ENCODE peak calls at places on chromosome 6, in five cellular contexts. One of them, this sample, is unnamed. For H3K36me3, the result is how much of the 10 kb centered on the place peaks cover.

GRCh38 chr6:154341876-154342275 is 14.7 kb downstream of the IPCEF1 start:
- DNase-seq in right lobe of liver: no peak
- DNase-seq in K562: no peak
- DNase-seq in GM12878: no peak
- DNase-seq in body of pancreas: no peak
- DNase-seq in this sample: no peak

GRCh38 chr6:63440057-63440456 is 120.3 kb upstream of the LGSN start:
- DNase-seq in right lobe of liver: no peak
- DNase-seq in K562: no peak
- DNase-seq in GM12878: no peak
- DNase-seq in body of pancreas: no peak
- DNase-seq in this sample: no peak

GRCh38 chr6:106972500-106972899 is 2.0 kb downstream of the CD24 start:
- DNase-seq in right lobe of liver: no peak
- DNase-seq in K562: no peak
- DNase-seq in GM12878: no peak
- DNase-seq in body of pancreas: peak
- DNase-seq in this sample: no peak

GRCh38 chr6:90849686-90850085 is 262.8 kb upstream of the MAP3K7 start:
- DNase-seq in right lobe of liver: no peak
- DNase-seq in K562: no peak
- DNase-seq in GM12878: no peak
- DNase-seq in body of pancreas: no peak
- DNase-seq in this sample: no peak

GRCh38 chr6:82995066-82995465 is 70.6 kb downstream of the UBE3D start:
- DNase-seq in right lobe of liver: no peak
- DNase-seq in K562: no peak
- DNase-seq in GM12878: no peak
- DNase-seq in body of pancreas: no peak
- DNase-seq in this sample: no peak

GRCh38 chr6:122833229-122833556 is 44.1 kb downstream of the SMPDL3A start:
- DNase-seq in right lobe of liver: no peak
- DNase-seq in K562: no peak
- DNase-seq in GM12878: no peak
- DNase-seq in body of pancreas: no peak
- DNase-seq in this sample: no peak

GRCh38 chr6:25050356-25050755 is 114.6 kb upstream of the RIPOR2 start:
- DNase-seq in right lobe of liver: no peak
- DNase-seq in K562: peak
- DNase-seq in GM12878: no peak
- DNase-seq in body of pancreas: no peak
- DNase-seq in this sample: peak

GRCh38 chr6:20542927-20543602 is 8.8 kb downstream of the CDKAL1 start:
- DNase-seq in right lobe of liver: no peak
- DNase-seq in K562: no peak
- DNase-seq in GM12878: peak
- DNase-seq in body of pancreas: no peak
- DNase-seq in this sample: peak

GRCh38 chr6:90343581-90343980 is 46.9 kb upstream of the BACH2 start:
- DNase-seq in right lobe of liver: no peak
- DNase-seq in K562: no peak
- DNase-seq in GM12878: no peak
- DNase-seq in body of pancreas: no peak
- DNase-seq in this sample: no peak

GRCh38 chr6:76876922-76877553 is 586.3 kb downstream of the HTR1B start:
- DNase-seq in right lobe of liver: peak
- DNase-seq in K562: no peak
- DNase-seq in GM12878: no peak
- DNase-seq in body of pancreas: peak
- DNase-seq in this sample: no peak

GRCh38 chr6:16227605-16228004 is 10.8 kb upstream of the GMPR start:
- DNase-seq in right lobe of liver: no peak
- DNase-seq in K562: peak
- DNase-seq in GM12878: no peak
- DNase-seq in body of pancreas: no peak
- DNase-seq in this sample: no peak

GRCh38 chr6:153150767-153151440 is 19.8 kb upstream of the RGS17 start:
- DNase-seq in right lobe of liver: no peak
- DNase-seq in K562: no peak
- DNase-seq in GM12878: no peak
- DNase-seq in body of pancreas: no peak
- DNase-seq in this sample: no peak

GRCh38 chr6:82013561-82014275 is 233.8 kb downstream of the IBTK start:
- DNase-seq in right lobe of liver: no peak
- DNase-seq in K562: no peak
- DNase-seq in GM12878: no peak
- DNase-seq in body of pancreas: no peak
- DNase-seq in this sample: no peak

GRCh38 chr6:89581669-89582068 is 56.9 kb downstream of the LYRM2 start:
- DNase-seq in right lobe of liver: no peak
- DNase-seq in K562: no peak
- DNase-seq in GM12878: no peak
- DNase-seq in body of pancreas: no peak
- DNase-seq in this sample: no peak

GRCh38 chr6:118660218-118660569 is 8.8 kb upstream of the CEP85L start:
- DNase-seq in right lobe of liver: no peak
- DNase-seq in K562: peak
- DNase-seq in GM12878: no peak
- DNase-seq in body of pancreas: no peak
- DNase-seq in this sample: no peak

GRCh38 chr6:36829919-36830544 is 9.2 kb downstream of the CPNE5 start:
- DNase-seq in right lobe of liver: peak
- DNase-seq in K562: no peak
- DNase-seq in GM12878: no peak
- DNase-seq in body of pancreas: peak
- DNase-seq in this sample: no peak

GRCh38 chr6:3159805-3160781 is 2.7 kb upstream of the TUBB2A start:
- DNase-seq in right lobe of liver: no peak
- DNase-seq in K562: peak
- DNase-seq in GM12878: no peak
- DNase-seq in body of pancreas: peak
- DNase-seq in this sample: no peak

GRCh38 chr6:11374036-11375010 is 141.9 kb upstream of the NEDD9 start:
- DNase-seq in right lobe of liver: no peak
- DNase-seq in K562: no peak
- DNase-seq in GM12878: peak
- DNase-seq in body of pancreas: no peak
- DNase-seq in this sample: peak

GRCh38 chr6:122264557-122264956 is 134.9 kb upstream of the HSF2 start:
- DNase-seq in right lobe of liver: no peak
- DNase-seq in K562: no peak
- DNase-seq in GM12878: no peak
- DNase-seq in body of pancreas: no peak
- DNase-seq in this sample: no peak

GRCh38 chr6:99026135-99026534 is 78.4 kb upstream of the FBXL4 start:
- DNase-seq in right lobe of liver: no peak
- DNase-seq in K562: no peak
- DNase-seq in GM12878: no peak
- DNase-seq in body of pancreas: no peak
- DNase-seq in this sample: no peak

GRCh38 chr6:15950962-15951569 is 177.8 kb upstream of the MYLIP start:
- DNase-seq in right lobe of liver: no peak
- DNase-seq in K562: no peak
- DNase-seq in GM12878: no peak
- DNase-seq in body of pancreas: no peak
- DNase-seq in this sample: no peak

GRCh38 chr6:122042380-122042779 is 357.1 kb upstream of the HSF2 start:
- DNase-seq in right lobe of liver: no peak
- DNase-seq in K562: no peak
- DNase-seq in GM12878: no peak
- DNase-seq in body of pancreas: no peak
- DNase-seq in this sample: no peak

GRCh38 chr6:137829641-137830083 is 37.4 kb upstream of the TNFAIP3 start:
- DNase-seq in right lobe of liver: no peak
- DNase-seq in K562: peak
- DNase-seq in GM12878: no peak
- DNase-seq in body of pancreas: no peak
- DNase-seq in this sample: no peak
- TF ChIP-seq CTCF in right lobe of liver: no peak
- TF ChIP-seq CTCF in K562: no peak
- TF ChIP-seq CTCF in GM12878: no peak
- TF ChIP-seq CTCF in body of pancreas: no peak
- TF ChIP-seq CTCF in this sample: no peak

DNA sequence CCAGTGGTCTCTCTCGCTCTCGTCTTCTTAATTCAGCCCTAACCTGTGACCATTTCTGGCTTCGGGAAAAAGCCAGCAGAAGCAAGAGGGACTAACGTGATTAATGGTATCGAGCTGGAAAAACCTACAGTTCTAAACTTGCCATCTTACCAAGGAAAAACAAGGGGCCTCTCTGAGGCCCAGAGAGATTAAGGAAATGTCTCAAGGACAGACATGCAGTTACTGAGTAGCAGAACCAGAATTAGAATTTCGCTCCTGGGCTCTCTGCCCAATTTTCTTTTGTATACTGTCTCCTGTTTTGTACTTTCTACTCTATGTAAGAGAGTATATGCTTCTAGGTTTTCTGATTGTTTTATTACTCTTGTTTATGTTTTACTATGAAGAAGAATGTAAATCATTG is 67.8 kb upstream of the LTV1 start:
- DNase-seq in right lobe of liver: no peak
- DNase-seq in K562: no peak
- DNase-seq in GM12878: no peak
- DNase-seq in body of pancreas: no peak
- DNase-seq in this sample: no peak
- H3K36me3 ChIP-seq in right lobe of liver: under half
- H3K36me3 ChIP-seq in K562: under half
- H3K36me3 ChIP-seq in GM12878: under half
- H3K36me3 ChIP-seq in body of pancreas: under half
- H3K36me3 ChIP-seq in this sample: under half

GRCh38 chr6:29685718-29686326 is 4.9 kb upstream of the ZFP57 start:
- DNase-seq in right lobe of liver: no peak
- DNase-seq in K562: peak
- DNase-seq in GM12878: no peak
- DNase-seq in body of pancreas: no peak
- DNase-seq in this sample: no peak
- TF ChIP-seq CTCF in right lobe of liver: no peak
- TF ChIP-seq CTCF in K562: peak
- TF ChIP-seq CTCF in GM12878: no peak
- TF ChIP-seq CTCF in body of pancreas: no peak
- TF ChIP-seq CTCF in this sample: no peak

GRCh38 chr6:26427093-26427809 is 13.1 kb upstream of the BTN3A3 start:
- DNase-seq in right lobe of liver: no peak
- DNase-seq in K562: no peak
- DNase-seq in GM12878: no peak
- DNase-seq in body of pancreas: no peak
- DNase-seq in this sample: no peak
- H3K36me3 ChIP-seq in right lobe of liver: under half
- H3K36me3 ChIP-seq in K562: under half
- H3K36me3 ChIP-seq in GM12878: under half
- H3K36me3 ChIP-seq in body of pancreas: under half
- H3K36me3 ChIP-seq in this sample: under half